ENCODE peak calls at places on chromosomes 13 and 19, in four cellular contexts. K is T-helper 1 cell; Y is stimulated activated CD4-positive, alpha-beta T cell treated with anti-CD3 and anti-CD28 coated beads, Interleukin-1b, Interleukin-23, amount 100 ng/mL, for 4 hours; A is AG04449. J is an unnamed sample.

GRCh38 chr19:821976-822773 is 420 bp upstream of the PLPPR3 start:
- DNase-seq in K (no peak), Y (no peak), A (no peak), J (peak)

GRCh38 chr19:51751655-51752054 is at the start of gene FPR1:
- DNase-seq in K (no peak), Y (no peak), A (no peak), J (no peak)

GRCh38 chr19:36652958-36653357 is 13.7 kb downstream of the ZNF461 start:
- DNase-seq in K (no peak), Y (no peak), A (no peak), J (no peak)

GRCh38 chr19:22545751-22546150 is 88.4 kb upstream of the ZNF492 start:
- DNase-seq in K (no peak), Y (no peak), A (no peak), J (no peak)

GRCh38 chr19:6753178-6754031 is 13.8 kb downstream of the SH2D3A start:
- DNase-seq in K (peak), Y (peak), A (no peak), J (peak)

GRCh38 chr19:29963576-29963975 is 21.5 kb downstream of the URI1 start:
- DNase-seq in K (no peak), Y (no peak), A (no peak), J (no peak)

GRCh38 chr19:46211201-46211881 is 18.2 kb upstream of the IGFL1 start:
- DNase-seq in K (no peak), Y (no peak), A (no peak), J (no peak)

GRCh38 chr13:113905018-113905417 is 41.1 kb upstream of the GAS6 start:
- DNase-seq in K (no peak), Y (no peak), A (no peak), J (no peak)

GRCh38 chr19:4183967-4184717 is 1.7 kb downstream of the ANKRD24 start:
- DNase-seq in K (no peak), Y (no peak), A (no peak), J (no peak)

GRCh38 chr13:52980695-52981094 is 47.9 kb upstream of the OLFM4 start:
- DNase-seq in K (no peak), Y (no peak), A (no peak), J (no peak)

GRCh38 chr13:24905242-24905641 is 141.3 kb downstream of the RNF17 start:
- DNase-seq in K (no peak), Y (no peak), A (no peak), J (no peak)

GRCh38 chr13:71030789-71031188 is 836.2 kb downstream of the DACH1 start:
- DNase-seq in K (no peak), Y (no peak), A (no peak), J (no peak)

GRCh38 chr13:32174366-32174765 is 140.8 kb downstream of the ZAR1L start:
- DNase-seq in K (no peak), Y (no peak), A (no peak), J (no peak)

GRCh38 chr19:52492991-52493470 is 34.4 kb upstream of the ZNF808 start:
- DNase-seq in K (no peak), Y (no peak), A (no peak), J (peak)